ENCODE peak calls at places on chromosomes 7 and 10, in ten cellular contexts. M is AG04450; C is DMS153; J is heart right ventricle; T is iPS DF 19.7; E is stimulated activated CD8-positive, alpha-beta memory T cell treated with anti-CD3 and anti-CD28 coated beads, Interleukin-12 subunit alpha, Interleukin-12 subunit beta, amount 100 ng/mL, for 1 hour; O is mucosa of gallbladder; D is iPS-NIHi11; Y is GM06990; N is astrocyte of the spinal cord. S is an unnamed sample.

GRCh38 chr7:22241805-22242390 is 115.1 kb downstream of the RAPGEF5 start:
- DNase-seq in M (no peak), C (no peak), D (no peak), E (no peak), J (no peak), T (no peak), N (no peak), Y (no peak), O (no peak), S (no peak)

GRCh38 chr7:154674191-154674590 is 328.7 kb downstream of the PAXIP1 start:
- DNase-seq in D (no peak), N (no peak), T (no peak), E (no peak), Y (no peak), J (no peak), M (no peak), C (no peak), O (no peak), S (no peak)

GRCh38 chr10:75770634-75771081 is 339.2 kb downstream of the LRMDA start:
- DNase-seq in J (no peak), T (no peak), N (no peak), Y (no peak), D (no peak), C (no peak), O (no peak), E (no peak), M (no peak), S (no peak)

GRCh38 chr10:6388261-6388893 is 185.6 kb downstream of the PFKFB3 start:
- DNase-seq in C (no peak), J (no peak), M (no peak), N (no peak), Y (no peak), O (no peak), E (no peak), T (no peak), D (no peak), S (no peak)

GRCh38 chr10:10911471-10911921 is 106.2 kb upstream of the CELF2 start:
- DNase-seq in C (no peak), D (peak; percentile 46), M (peak; percentile 90), E (no peak), N (peak; percentile 89), T (peak; percentile 35), Y (no peak), J (peak; percentile 64), O (peak; percentile 64), S (peak; percentile 40)

GRCh38 chr7:94420321-94420720 is 25.6 kb downstream of the COL1A2 start:
- DNase-seq in O (no peak), N (peak; percentile 43), T (no peak), J (no peak), Y (no peak), D (no peak), C (no peak), E (no peak), M (no peak), S (no peak)

GRCh38 chr7:1229956-1230355 is 2.7 kb upstream of the UNCX start:
- DNase-seq in M (no peak), O (no peak), Y (no peak), J (no peak), C (no peak), N (no peak), D (no peak), T (no peak), E (no peak), S (no peak)

GRCh38 chr10:6396652-6397051 is 183.4 kb downstream of the PRKCQ start:
- DNase-seq in E (no peak), Y (no peak), T (no peak), M (peak; percentile 68), C (no peak), O (no peak), J (no peak), N (peak; percentile 55), D (no peak), S (no peak)

GRCh38 chr10:93267521-93267920 is 193.8 kb downstream of the CYP26A1 start:
- DNase-seq in M (no peak), D (no peak), J (no peak), Y (peak; percentile 72), O (no peak), T (no peak), E (no peak), C (no peak), N (no peak), S (no peak)

GRCh38 chr10:70747192-70747965 is 37.8 kb downstream of the TBATA start:
- DNase-seq in N (no peak), Y (no peak), C (no peak), J (no peak), O (no peak), D (no peak), T (no peak), E (no peak), M (no peak), S (no peak)